ENCODE peak calls at places on chromosomes 6 and 20, in six cellular contexts. D, A, M, C, Y and X are unnamed samples.

GRCh38 chr6:28134015-28134414 is 7.7 kb upstream of the ZKSCAN8 start:
- DNase-seq in A (peak; percentile 29), D (no peak), C (peak; percentile 21), Y (peak; percentile 75), M (no peak), X (peak; percentile 22)

GRCh38 chr6:147040041-147040440 is 164.2 kb upstream of the STXBP5 start:
- DNase-seq in A (no peak), D (no peak), M (no peak), Y (no peak), C (no peak), X (no peak)

GRCh38 chr6:157283330-157283898 is 39.9 kb downstream of the TMEM242 start:
- DNase-seq in A (no peak), M (no peak), Y (no peak), C (no peak), D (no peak), X (no peak)

GRCh38 chr6:100503043-100503442 is 38.3 kb upstream of the SIM1 start:
- DNase-seq in C (no peak), Y (no peak), A (no peak), M (no peak), D (no peak), X (no peak)

GRCh38 chr6:43938178-43939101 is 168.4 kb downstream of the VEGFA start:
- DNase-seq in Y (no peak), D (no peak), A (no peak), M (no peak), C (no peak), X (no peak)

GRCh38 chr20:4244700-4245485 is 229.5 kb upstream of the RNF24 start:
- DNase-seq in Y (no peak), M (no peak), A (no peak), D (no peak), C (no peak), X (no peak)

GRCh38 chr6:12911387-12911960 is 194.9 kb downstream of the PHACTR1 start:
- DNase-seq in Y (peak; percentile 62), D (no peak), A (no peak), C (peak; percentile 3), M (no peak), X (peak; percentile 4)

GRCh38 chr20:47929368-47930115 is 144.3 kb upstream of the SULF2 start:
- DNase-seq in C (peak; percentile 90), M (no peak), A (peak; percentile 41), Y (peak; percentile 35), D (no peak), X (no peak)

GRCh38 chr6:32176476-32177181 is 745 bp upstream of the AGPAT1 start:
- DNase-seq in C (peak; percentile 76), A (no peak), Y (no peak), M (no peak), D (no peak), X (no peak)

GRCh38 chr20:11249683-11250082 is 575.9 kb upstream of the JAG1 start:
- DNase-seq in A (no peak), M (no peak), D (no peak), Y (no peak), C (no peak), X (no peak)

GRCh38 chr6:126625019-126625418 is 285.1 kb downstream of the CENPW start:
- DNase-seq in M (no peak), D (no peak), Y (peak; percentile 45), C (peak; percentile 11), A (no peak), X (peak; percentile 43)

GRCh38 chr6:98957440-98957839 is 9.7 kb upstream of the FBXL4 start:
- DNase-seq in C (peak; percentile 43), M (no peak), D (no peak), Y (no peak), A (peak; percentile 33), X (peak; percentile 68)

GRCh38 chr6:79520534-79520933 is 16.7 kb downstream of the LCA5 start:
- DNase-seq in A (no peak), Y (no peak), C (no peak), M (no peak), D (no peak), X (no peak)

GRCh38 chr20:47156431-47156841 is 200.1 kb downstream of the ZMYND8 start:
- DNase-seq in Y (no peak), A (no peak), C (no peak), M (no peak), D (no peak), X (no peak)

GRCh38 chr6:39381535-39382140 is 59.1 kb upstream of the KCNK16 start:
- DNase-seq in D (no peak), A (no peak), M (no peak), Y (no peak), C (no peak), X (no peak)

GRCh38 chr6:134984821-134985220 is 34.9 kb upstream of the ALDH8A1 start:
- DNase-seq in Y (no peak), M (no peak), A (no peak), D (no peak), C (peak; percentile 17), X (no peak)

GRCh38 chr6:79946773-79947190 is 571 bp downstream of the ELOVL4 start:
- DNase-seq in C (peak; percentile 26), M (no peak), D (no peak), A (no peak), Y (peak; percentile 56), X (peak; percentile 38)

GRCh38 chr6:113564401-113565161 is 292.6 kb upstream of the MARCKS start:
- DNase-seq in D (peak; percentile 2), Y (peak; percentile 94), A (no peak), C (no peak), M (peak; percentile 72), X (peak; percentile 93)

GRCh38 chr6:44441091-44441855 is 53.8 kb downstream of the CDC5L start:
- DNase-seq in A (no peak), M (no peak), Y (no peak), D (no peak), C (no peak), X (no peak)

GRCh38 chr6:106974999-106975698 is 620 bp upstream of the CD24 start:
- DNase-seq in C (peak; percentile 75), A (no peak), D (no peak), M (peak; percentile 83), Y (peak; percentile 21), X (no peak)

GRCh38 chr20:62740286-62741141 is 31.9 kb downstream of the NTSR1 start:
- DNase-seq in M (peak; percentile 63), Y (peak; percentile 92), C (peak; percentile 91), A (peak; percentile 97), D (no peak), X (peak; percentile 89)

GRCh38 chr20:44961024-44961866 is 1.0 kb upstream of the TOMM34 start:
- DNase-seq in A (no peak), M (no peak), C (no peak), Y (peak; percentile 39), D (no peak), X (no peak)

GRCh38 chr6:133502451-133503259 is 261.5 kb downstream of the EYA4 start:
- DNase-seq in Y (peak; percentile 58), M (no peak), A (no peak), D (peak; percentile 39), C (no peak), X (peak; percentile 91)

GRCh38 chr6:44925100-44925739 is 402.9 kb upstream of the RUNX2 start:
- DNase-seq in C (peak; percentile 72), Y (peak; percentile 28), D (no peak), M (no peak), A (no peak), X (peak; percentile 68)

GRCh38 chr20:41076776-41077175 is 48.2 kb downstream of the TOP1 start:
- DNase-seq in A (no peak), D (no peak), M (no peak), C (no peak), Y (no peak), X (no peak)

GRCh38 chr6:10719386-10720228 is 3.3 kb upstream of the TMEM14C start:
- DNase-seq in D (no peak), A (no peak), Y (peak; percentile 72), M (peak; percentile 64), C (no peak), X (peak; percentile 14)

GRCh38 chr6:27280064-27280539 is 32.0 kb downstream of the POM121L2 start:
- DNase-seq in Y (peak; percentile 82), C (peak; percentile 63), M (no peak), D (no peak), A (peak; percentile 45), X (peak; percentile 56)

GRCh38 chr6:166278579-166279392 is 29.4 kb downstream of the PRR18 start:
- DNase-seq in D (no peak), Y (no peak), M (no peak), C (no peak), A (no peak), X (no peak)

GRCh38 chr6:166275714-166276166 is 32.5 kb downstream of the PRR18 start:
- DNase-seq in M (peak; percentile 86), D (no peak), Y (peak; percentile 68), A (no peak), C (peak; percentile 37), X (peak; percentile 44)

GRCh38 chr6:166277892-166278578 is 30.2 kb downstream of the PRR18 start:
- DNase-seq in D (no peak), M (no peak), C (peak; percentile 46), A (no peak), Y (no peak), X (no peak)

GRCh38 chr6:166274739-166275370 is 33.3 kb downstream of the PRR18 start:
- DNase-seq in M (no peak), Y (no peak), A (no peak), C (no peak), D (no peak), X (no peak)

GRCh38 chr6:166277021-166277420 is 31.2 kb downstream of the PRR18 start:
- DNase-seq in A (no peak), Y (no peak), M (no peak), D (no peak), C (no peak), X (no peak)
- H3K4me3 ChIP-seq in A (no peak overlapping the region), Y (no peak overlapping the region), M (no peak overlapping the region), D (peak overlapping the region; percentile 45), C (no peak overlapping the region), X (no peak overlapping the region)

DNA sequence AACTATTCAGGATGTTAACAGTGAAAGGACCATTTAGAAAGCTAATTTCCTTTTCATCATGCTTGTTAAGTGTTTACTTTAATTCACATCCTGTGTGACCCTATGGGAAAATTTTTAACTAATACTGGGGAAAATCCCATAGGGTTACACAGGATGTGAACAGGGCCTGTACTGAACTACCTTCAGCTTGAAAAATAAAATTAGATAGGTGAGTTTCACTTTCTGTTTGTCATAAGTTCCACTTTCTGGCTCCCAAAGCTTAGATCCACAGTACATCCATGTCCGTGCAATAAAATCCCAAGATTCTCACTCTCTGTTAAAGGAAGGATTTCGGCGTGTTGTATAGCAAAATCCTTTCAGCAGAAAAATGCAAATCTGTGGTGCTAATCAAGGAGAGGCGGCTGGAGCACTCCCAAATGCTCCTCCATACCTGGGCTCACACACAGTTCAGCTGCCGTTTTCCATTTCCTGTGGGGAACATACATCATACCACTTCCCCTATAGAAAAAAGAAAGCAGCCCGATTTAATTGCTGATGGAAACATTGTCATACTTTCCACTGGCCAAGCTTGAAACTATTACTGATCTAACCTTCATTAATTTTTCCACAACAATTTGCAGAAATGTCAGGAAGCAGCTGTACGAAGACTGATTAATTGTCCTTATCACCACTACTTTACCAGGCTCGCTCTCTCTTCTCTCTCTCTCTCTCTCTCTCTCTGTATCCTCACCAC is 125.2 kb downstream of the HIVEP2 start:
- DNase-seq in D (no peak), C (peak; percentile 73), A (no peak), M (no peak), Y (peak; percentile 15), X (no peak)
- TF ChIP-seq CTCF in D (no peak), C (no peak), A (no peak), M (no peak), Y (no peak), X (no peak)

GRCh38 chr6:33869826-33870423 is 66.1 kb upstream of the MLN start:
- DNase-seq in M (no peak), Y (no peak), A (no peak), D (no peak), C (no peak), X (no peak)
- H3K36me3 ChIP-seq in M (no peaks in the 10 kb centered on the region), Y (no peaks in the 10 kb centered on the region), A (no peaks in the 10 kb centered on the region), D (no peaks in the 10 kb centered on the region), C (no peaks in the 10 kb centered on the region), X (no peaks in the 10 kb centered on the region)

GRCh38 chr6:124873066-124873410 is 89.2 kb upstream of the RNF217 start:
- DNase-seq in A (no peak), D (no peak), C (no peak), Y (no peak), M (no peak), X (no peak)
- H3K4me3 ChIP-seq in A (no peak overlapping the region), D (no peak overlapping the region), C (no peak overlapping the region), Y (no peak overlapping the region), M (no peak overlapping the region), X (no peak overlapping the region)